ENCODE peak calls at places on chromosomes 6 and 20, in four cellular contexts. H is NCI-H2081, V is T-helper 17 cell, R is HCT116. E is an unnamed sample.

GRCh38 chr6:130239755-130240154 is 17.0 kb upstream of the SAMD3 start:
- DNase-seq in H (no peak), R (no peak), V (no peak), E (no peak)

GRCh38 chr6:132369526-132369925 is 31.7 kb downstream of the MOXD1 start:
- DNase-seq in V (no peak), R (no peak), H (no peak), E (no peak)

GRCh38 chr20:44496976-44497375 is 21.3 kb downstream of the TTPAL start:
- DNase-seq in V (no peak), H (no peak), R (peak), E (no peak)

GRCh38 chr20:45420125-45420524 is 4.2 kb downstream of the PIGT start:
- DNase-seq in H (no peak), V (no peak), R (no peak), E (no peak)

GRCh38 chr6:14711056-14711703 is 534.7 kb upstream of the JARID2 start:
- DNase-seq in R (no peak), H (peak), V (no peak), E (no peak)

GRCh38 chr6:73714227-73714626 is 18.2 kb downstream of the CD109 start:
- DNase-seq in V (no peak), H (no peak), R (no peak), E (no peak)

GRCh38 chr6:157510329-157511188 is 129.6 kb downstream of the ZDHHC14 start:
- DNase-seq in H (no peak), R (no peak), V (no peak), E (no peak)

GRCh38 chr6:159084493-159085091 is 39.8 kb upstream of the TAGAP start:
- DNase-seq in R (no peak), H (no peak), V (no peak), E (no peak)

GRCh38 chr20:47358672-47359532 is 2.4 kb upstream of the ZMYND8 start:
- DNase-seq in R (peak), H (peak), V (no peak), E (no peak)

E was measured in natural killer cell.